ENCODE peak calls at places on chromosomes 7 and 10, in four cellular contexts. One of them, this sample, is unnamed.

GRCh38 chr7:135748770-135749169 is at the start of gene FAM180A:
- DNase-seq in SK-N-SH: no peak
- DNase-seq in HepG2: no peak
- DNase-seq in HCT116: no peak
- DNase-seq in this sample: no peak

GRCh38 chr10:17516376-17516775 is 62.0 kb upstream of the ST8SIA6 start:
- DNase-seq in SK-N-SH: no peak
- DNase-seq in HepG2: no peak
- DNase-seq in HCT116: no peak
- DNase-seq in this sample: no peak

GRCh38 chr10:10788761-10789160 is 228.9 kb upstream of the CELF2 start:
- DNase-seq in SK-N-SH: no peak
- DNase-seq in HepG2: no peak
- DNase-seq in HCT116: no peak
- DNase-seq in this sample: no peak

GRCh38 chr10:78458983-78459638 is 425.4 kb downstream of the RPS24 start:
- DNase-seq in SK-N-SH: no peak
- DNase-seq in HepG2: peak
- DNase-seq in HCT116: no peak
- DNase-seq in this sample: no peak

GRCh38 chr10:29203432-29203831 is 85.4 kb upstream of the LYZL1 start:
- DNase-seq in SK-N-SH: no peak
- DNase-seq in HepG2: no peak
- DNase-seq in HCT116: no peak
- DNase-seq in this sample: no peak

GRCh38 chr7:139043823-139044812 is 8.3 kb upstream of the ZC3HAV1L start:
- DNase-seq in SK-N-SH: no peak
- DNase-seq in HepG2: peak
- DNase-seq in HCT116: no peak
- DNase-seq in this sample: no peak

GRCh38 chr7:116727432-116728009 is 55.5 kb downstream of the MET start:
- DNase-seq in SK-N-SH: no peak
- DNase-seq in HepG2: no peak
- DNase-seq in HCT116: no peak
- DNase-seq in this sample: no peak

GRCh38 chr10:12980080-12980656 is 21.3 kb downstream of the CCDC3 start:
- DNase-seq in SK-N-SH: peak
- DNase-seq in HepG2: no peak
- DNase-seq in HCT116: no peak
- DNase-seq in this sample: no peak

GRCh38 chr10:50279489-50279888 is 28.2 kb upstream of the ASAH2 start:
- DNase-seq in SK-N-SH: no peak
- DNase-seq in HepG2: peak
- DNase-seq in HCT116: no peak
- DNase-seq in this sample: peak

GRCh38 chr10:62560207-62560819 is 186.1 kb downstream of the ZNF365 start:
- DNase-seq in SK-N-SH: no peak
- DNase-seq in HepG2: no peak
- DNase-seq in HCT116: no peak
- DNase-seq in this sample: no peak

GRCh38 chr7:155466142-155466813 is 8.3 kb downstream of the EN2 start:
- DNase-seq in SK-N-SH: peak
- DNase-seq in HepG2: no peak
- DNase-seq in HCT116: no peak
- DNase-seq in this sample: no peak

GRCh38 chr7:87083865-87084519 is 24.5 kb upstream of the ELAPOR2 start:
- DNase-seq in SK-N-SH: no peak
- DNase-seq in HepG2: no peak
- DNase-seq in HCT116: no peak
- DNase-seq in this sample: no peak

GRCh38 chr10:79068203-79068561 is 584 bp upstream of the ZMIZ1 start:
- DNase-seq in SK-N-SH: no peak
- DNase-seq in HepG2: no peak
- DNase-seq in HCT116: no peak
- DNase-seq in this sample: no peak

GRCh38 chr7:73519867-73520672 is 2.0 kb downstream of the BAZ1B start:
- DNase-seq in SK-N-SH: no peak
- DNase-seq in HepG2: peak
- DNase-seq in HCT116: no peak
- DNase-seq in this sample: no peak

GRCh38 chr7:18151419-18151818 is 123.8 kb upstream of the PRPS1L1 start:
- DNase-seq in SK-N-SH: peak
- DNase-seq in HepG2: no peak
- DNase-seq in HCT116: no peak
- DNase-seq in this sample: no peak

GRCh38 chr7:124922200-124922599 is 7.4 kb downstream of the POT1 start:
- DNase-seq in SK-N-SH: no peak
- DNase-seq in HepG2: no peak
- DNase-seq in HCT116: no peak
- DNase-seq in this sample: no peak
- TF ChIP-seq JUND in SK-N-SH: no peak
- TF ChIP-seq JUND in HepG2: no peak
- TF ChIP-seq JUND in HCT116: no peak
- TF ChIP-seq JUND in this sample: no peak

DNA sequence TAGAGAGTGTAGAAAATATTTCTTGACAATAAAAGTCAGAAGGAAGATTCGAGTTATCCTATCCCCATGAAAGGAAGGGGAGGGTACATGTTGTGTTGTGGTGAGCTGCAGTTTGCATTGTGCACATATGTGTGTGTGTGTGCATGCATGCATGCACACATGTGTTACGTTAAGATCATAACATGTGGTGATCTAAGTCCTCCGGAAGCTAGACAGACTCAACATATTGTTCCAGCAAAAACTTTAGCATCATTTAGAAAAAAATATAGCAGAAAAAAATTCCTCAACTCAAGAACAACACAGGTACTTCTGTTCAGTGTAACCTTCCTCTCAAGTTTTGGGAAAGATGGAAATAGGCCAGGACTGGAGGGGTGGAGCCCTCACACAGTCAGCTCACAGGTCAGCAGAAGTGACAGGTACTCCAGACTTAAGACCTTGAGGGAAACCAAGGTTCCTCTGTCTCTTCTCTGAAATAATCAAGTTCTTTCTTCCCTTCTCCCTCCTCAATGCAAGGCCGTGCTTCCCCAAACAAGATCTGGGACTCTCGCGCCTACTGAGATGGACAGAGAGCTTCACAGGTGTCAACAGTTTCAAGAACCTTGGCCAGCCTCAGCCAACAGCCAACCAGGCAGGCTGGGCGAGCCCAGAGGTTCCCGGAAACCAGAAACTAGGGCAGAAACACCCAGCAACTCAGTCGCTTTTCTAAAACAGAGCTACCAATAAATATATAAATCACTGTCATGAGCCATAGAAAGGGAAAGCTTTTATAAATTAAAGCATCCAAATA is 205.2 kb downstream of the FAM107B start:
- DNase-seq in SK-N-SH: no peak
- DNase-seq in HepG2: no peak
- DNase-seq in HCT116: no peak
- DNase-seq in this sample: no peak
- TF ChIP-seq JUND in SK-N-SH: no peak
- TF ChIP-seq JUND in HepG2: no peak
- TF ChIP-seq JUND in HCT116: no peak
- TF ChIP-seq JUND in this sample: no peak

GRCh38 chr7:47783456-47784240 is 164.6 kb downstream of the PKD1L1 start:
- DNase-seq in SK-N-SH: no peak
- DNase-seq in HepG2: peak
- DNase-seq in HCT116: peak
- DNase-seq in this sample: no peak
- TF ChIP-seq JUND in SK-N-SH: peak
- TF ChIP-seq JUND in HepG2: no peak
- TF ChIP-seq JUND in HCT116: peak
- TF ChIP-seq JUND in this sample: no peak

DNA sequence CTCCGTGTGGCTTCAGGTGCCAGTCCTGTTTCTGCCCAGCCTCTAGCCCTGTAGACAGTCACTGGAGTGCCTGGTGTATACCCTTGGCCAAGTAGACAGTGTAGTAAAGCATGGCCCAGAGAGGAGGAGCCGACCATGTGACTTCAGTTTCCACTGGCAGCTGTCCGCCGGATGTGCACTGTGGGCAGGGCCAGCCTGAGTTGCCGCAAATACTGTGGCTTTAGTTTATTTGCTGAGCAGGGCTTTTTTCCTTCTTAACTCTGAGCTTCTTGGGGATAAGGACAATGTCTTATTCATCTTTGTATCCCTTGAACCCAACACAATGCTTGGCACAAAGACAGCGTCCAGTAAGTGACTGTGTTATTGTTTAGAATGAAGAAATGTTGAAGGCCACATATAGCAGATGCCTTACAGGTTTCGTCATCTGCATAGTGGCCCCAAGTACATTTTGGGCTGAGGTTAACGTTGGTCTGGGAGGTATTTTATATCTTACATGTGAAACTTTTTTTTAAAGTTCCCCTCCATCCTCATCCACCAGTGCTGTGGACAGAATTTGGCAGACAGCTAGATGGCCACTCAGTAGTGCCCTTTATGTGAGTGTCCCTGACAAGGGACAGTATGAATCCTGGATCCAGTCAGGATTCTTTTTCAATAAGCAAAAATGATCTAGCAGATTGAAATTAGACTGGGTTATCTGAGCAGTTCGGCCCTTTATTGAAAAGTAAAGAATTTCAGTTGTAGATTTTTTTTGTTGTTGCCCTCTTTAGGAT is 40.6 kb downstream of the CYP17A1 start:
- DNase-seq in SK-N-SH: no peak
- DNase-seq in HepG2: no peak
- DNase-seq in HCT116: no peak
- DNase-seq in this sample: no peak
- TF ChIP-seq JUND in SK-N-SH: no peak
- TF ChIP-seq JUND in HepG2: no peak
- TF ChIP-seq JUND in HCT116: no peak
- TF ChIP-seq JUND in this sample: no peak

GRCh38 chr7:24827027-24827426 is 69.8 kb upstream of the GSDME start:
- DNase-seq in SK-N-SH: no peak
- DNase-seq in HepG2: no peak
- DNase-seq in HCT116: no peak
- DNase-seq in this sample: no peak
- TF ChIP-seq JUND in SK-N-SH: no peak
- TF ChIP-seq JUND in HepG2: no peak
- TF ChIP-seq JUND in HCT116: no peak
- TF ChIP-seq JUND in this sample: no peak

GRCh38 chr10:104255244-104255981 is 721 bp downstream of the GSTO1 start:
- DNase-seq in SK-N-SH: peak
- DNase-seq in HepG2: peak
- DNase-seq in HCT116: no peak
- DNase-seq in this sample: no peak
- TF ChIP-seq JUND in SK-N-SH: no peak
- TF ChIP-seq JUND in HepG2: no peak
- TF ChIP-seq JUND in HCT116: no peak
- TF ChIP-seq JUND in this sample: no peak

GRCh38 chr10:1187855-1188555 is 131.8 kb downstream of the WDR37 start:
- DNase-seq in SK-N-SH: no peak
- DNase-seq in HepG2: no peak
- DNase-seq in HCT116: no peak
- DNase-seq in this sample: no peak
- TF ChIP-seq JUND in SK-N-SH: no peak
- TF ChIP-seq JUND in HepG2: no peak
- TF ChIP-seq JUND in HCT116: no peak
- TF ChIP-seq JUND in this sample: no peak

GRCh38 chr10:91034494-91035157 is 113.7 kb upstream of the ANKRD1 start:
- DNase-seq in SK-N-SH: no peak
- DNase-seq in HepG2: peak
- DNase-seq in HCT116: no peak
- DNase-seq in this sample: no peak
- TF ChIP-seq JUND in SK-N-SH: no peak
- TF ChIP-seq JUND in HepG2: no peak
- TF ChIP-seq JUND in HCT116: no peak
- TF ChIP-seq JUND in this sample: no peak

DNA sequence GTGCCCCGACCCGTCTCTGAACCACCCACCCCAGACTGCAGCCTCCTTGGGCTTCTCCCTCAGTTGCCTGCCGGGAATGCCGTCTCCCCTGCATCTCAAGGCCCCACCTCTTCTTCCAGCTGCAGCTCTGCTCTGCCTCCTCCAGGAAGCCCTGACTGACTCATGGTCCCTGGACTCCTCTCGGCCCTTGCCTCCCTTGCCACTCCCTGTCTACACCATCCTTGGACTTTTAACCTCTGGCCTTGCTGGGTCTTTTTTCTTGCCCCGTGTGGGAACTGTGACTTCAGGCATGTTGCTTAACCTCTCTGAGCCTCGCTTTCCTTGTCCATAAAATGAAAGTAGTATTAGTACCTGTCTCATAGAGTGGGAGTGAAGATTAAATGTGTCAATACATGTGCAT is 56.3 kb downstream of the C10orf105 start:
- DNase-seq in SK-N-SH: no peak
- DNase-seq in HepG2: no peak
- DNase-seq in HCT116: no peak
- DNase-seq in this sample: no peak
- TF ChIP-seq JUND in SK-N-SH: no peak
- TF ChIP-seq JUND in HepG2: no peak
- TF ChIP-seq JUND in HCT116: no peak
- TF ChIP-seq JUND in this sample: no peak

This sample was measured in T47D.